ENCODE peak calls at places on chromosomes 3 and 15, in eight cellular contexts. Z is HL-60, V is mammary epithelial cell, Y is caudate nucleus, K is transverse colon, M is right lobe of liver, O is heart left ventricle, S is adrenal gland. J is an unnamed sample.

GRCh38 chr15:91456251-91456718 is 356.2 kb downstream of the SV2B start:
- DNase-seq in S (no peak), Z (no peak), M (no peak), K (no peak), V (peak; percentile 100), O (no peak), Y (no peak), J (no peak)

GRCh38 chr3:135771760-135772159 is 193.8 kb upstream of the PPP2R3A start:
- DNase-seq in O (no peak), Z (no peak), M (no peak), S (peak; percentile 24), K (no peak), V (no peak), Y (no peak), J (no peak)

GRCh38 chr3:10783360-10784346 is 32.4 kb upstream of the SLC6A11 start:
- DNase-seq in V (no peak), M (no peak), K (no peak), Y (peak; percentile 14), Z (no peak), S (peak; percentile 33), O (no peak), J (no peak)

GRCh38 chr15:63999177-63999576 is 47.1 kb downstream of the DAPK2 start:
- DNase-seq in M (no peak), Z (no peak), Y (no peak), V (no peak), O (peak; percentile 54), K (no peak), S (peak; percentile 55), J (peak; percentile 60)

GRCh38 chr15:90820481-90820880 is 47.9 kb upstream of the FURIN start:
- DNase-seq in K (no peak), S (no peak), V (no peak), O (no peak), Z (no peak), Y (no peak), M (no peak), J (no peak)

GRCh38 chr3:42492508-42493080 is 9.8 kb upstream of the VIPR1 start:
- DNase-seq in M (no peak), Y (no peak), S (no peak), Z (no peak), O (no peak), V (no peak), K (no peak), J (no peak)

GRCh38 chr3:140204271-140204984 is 269.4 kb downstream of the CLSTN2 start:
- DNase-seq in S (no peak), Z (no peak), V (no peak), M (no peak), K (no peak), O (no peak), Y (no peak), J (no peak)

GRCh38 chr3:43879166-43879565 is 188.4 kb downstream of the ABHD5 start:
- DNase-seq in Y (no peak), V (peak; percentile 25), K (no peak), S (no peak), Z (no peak), O (no peak), M (no peak), J (no peak)

GRCh38 chr3:66107855-66108254 is 69.1 kb upstream of the MAGI1 start:
- DNase-seq in K (no peak), V (peak; percentile 24), S (no peak), M (no peak), Z (no peak), O (no peak), Y (no peak), J (no peak)

GRCh38 chr15:94119923-94120775 is 111.2 kb upstream of the MCTP2 start:
- DNase-seq in V (peak; percentile 75), K (peak; percentile 56), S (peak; percentile 70), O (peak; percentile 59), M (no peak), Y (peak; percentile 62), Z (peak; percentile 66), J (peak; percentile 17)

GRCh38 chr3:194070634-194071409 is 65.1 kb upstream of the HES1 start:
- DNase-seq in K (peak; percentile 78), O (peak; percentile 93), M (peak; percentile 91), V (peak; percentile 95), S (peak; percentile 85), Z (peak; percentile 67), Y (peak; percentile 67), J (peak; percentile 88)

GRCh38 chr3:55571913-55572312 is 84.8 kb upstream of the WNT5A start:
- DNase-seq in V (no peak), K (peak; percentile 52), S (peak; percentile 22), O (peak; percentile 89), Z (no peak), M (no peak), Y (no peak), J (no peak)

GRCh38 chr3:45978348-45978747 is 17.3 kb downstream of the FYCO1 start:
- DNase-seq in Y (no peak), V (peak; percentile 53), Z (no peak), O (no peak), S (no peak), M (no peak), K (peak; percentile 89), J (peak; percentile 69)

GRCh38 chr15:40354408-40355171 is 3.4 kb upstream of the DISP2 start:
- DNase-seq in M (no peak), Z (no peak), V (no peak), Y (peak; percentile 20), O (peak; percentile 30), K (peak; percentile 11), S (no peak), J (no peak)

GRCh38 chr3:99394831-99395733 is 243.3 kb upstream of the COL8A1 start:
- DNase-seq in Y (no peak), M (no peak), Z (no peak), K (no peak), O (no peak), S (no peak), V (peak; percentile 93), J (no peak)

GRCh38 chr3:58900372-58900771 is 149.5 kb downstream of the CFAP20DC start:
- DNase-seq in S (no peak), Y (no peak), O (no peak), K (no peak), V (no peak), M (no peak), Z (no peak), J (no peak)

GRCh38 chr3:134709563-134710312 is 58.9 kb upstream of the KY start:
- DNase-seq in V (no peak), O (peak; percentile 43), M (no peak), Y (no peak), S (no peak), Z (no peak), K (no peak), J (no peak)

DNA sequence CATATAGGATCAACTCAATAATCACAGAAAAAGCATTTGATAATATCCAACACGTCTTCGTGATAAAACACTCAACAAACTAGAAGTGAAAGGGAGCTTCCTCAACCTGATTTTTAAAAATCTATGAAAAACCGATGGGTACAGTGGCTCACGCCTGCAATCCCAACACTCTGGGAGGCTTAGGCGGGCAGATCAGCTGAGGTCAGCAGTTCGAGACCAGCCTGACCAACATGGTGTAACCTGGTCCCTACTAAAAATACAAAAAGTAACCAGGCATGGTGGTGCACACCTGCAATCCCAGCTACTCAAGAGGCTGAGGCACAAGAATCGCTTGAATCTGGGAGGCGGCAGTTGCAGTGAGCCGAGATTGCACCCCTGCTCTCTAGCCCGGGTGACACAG is 2.2 kb upstream of the MFGE8 start:
- DNase-seq in K (no peak), S (no peak), M (no peak), Y (no peak), Z (no peak), O (no peak), V (no peak), J (no peak)
- H3K27ac ChIP-seq in K (no peak overlapping the region), S (no peak overlapping the region), M (no peak overlapping the region), Y (no peak overlapping the region), Z (no peak overlapping the region), O (no peak overlapping the region), V (no peak overlapping the region), J (no peak overlapping the region)

DNA sequence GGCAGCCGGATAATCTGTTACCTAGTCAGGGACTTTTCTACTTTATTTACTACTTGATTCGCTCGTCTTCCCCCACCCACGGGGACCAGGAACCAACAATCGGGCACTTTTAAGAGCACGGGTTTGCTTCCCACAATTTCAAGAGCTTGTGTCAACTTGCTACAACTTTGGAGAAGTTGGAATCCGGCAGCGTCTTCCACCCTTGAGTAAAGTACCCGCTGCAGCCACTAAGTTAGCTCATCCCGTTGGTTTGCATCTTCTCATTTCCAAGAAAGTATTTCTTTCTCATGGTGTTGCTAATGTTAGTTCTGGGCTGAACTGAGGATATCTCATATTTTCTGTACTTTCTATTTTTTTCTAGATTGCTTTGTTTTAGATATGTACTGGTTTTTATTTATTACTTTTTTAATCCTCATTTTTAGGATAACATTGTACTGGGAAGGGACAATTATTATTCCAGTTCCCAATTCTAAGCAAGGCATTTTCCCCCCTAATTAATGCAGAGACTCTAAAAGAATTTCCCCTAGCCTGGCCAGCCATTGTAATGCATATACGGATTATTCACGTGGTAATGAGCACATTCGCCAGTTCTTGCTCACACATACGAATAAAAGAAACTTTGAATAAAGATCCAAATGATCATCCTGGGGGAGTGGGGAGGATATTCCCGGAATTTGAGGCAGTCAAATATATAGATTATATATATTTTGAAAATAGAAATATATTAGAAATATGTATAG is 4.0 kb downstream of the SOX2 start:
- DNase-seq in K (no peak), S (no peak), Z (no peak), Y (no peak), V (no peak), O (no peak), M (no peak), J (no peak)
- H3K27ac ChIP-seq in K (no peak overlapping the region), S (no peak overlapping the region), Z (no peak overlapping the region), Y (peak overlapping the region; percentile 82), V (no peak overlapping the region), O (no peak overlapping the region), M (no peak overlapping the region), J (no peak overlapping the region)

DNA sequence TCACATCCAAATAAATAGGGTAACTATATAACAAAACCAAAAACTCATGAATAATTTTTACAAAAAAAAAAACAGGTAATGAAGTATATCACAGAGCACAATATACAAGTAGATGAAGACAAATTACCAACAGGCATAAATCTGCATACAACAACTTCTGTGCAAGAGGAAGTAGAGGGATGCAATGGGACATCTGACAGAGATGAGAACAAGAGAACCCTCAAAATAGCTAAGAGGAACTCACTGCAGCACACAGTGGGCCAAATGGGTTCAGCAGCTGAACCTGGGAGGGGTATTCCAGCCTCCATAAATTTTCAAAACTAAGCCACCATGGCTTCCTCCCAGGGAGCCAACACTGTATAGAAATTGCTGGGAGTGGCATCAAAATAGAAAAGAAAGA is 9.6 kb upstream of the BTLA start:
- DNase-seq in Y (no peak), S (no peak), O (no peak), V (no peak), M (no peak), K (no peak), Z (no peak), J (no peak)
- H3K27ac ChIP-seq in Y (no peak overlapping the region), S (no peak overlapping the region), O (peak overlapping the region; percentile 3), V (no peak overlapping the region), M (no peak overlapping the region), K (no peak overlapping the region), Z (no peak overlapping the region), J (no peak overlapping the region)

DNA sequence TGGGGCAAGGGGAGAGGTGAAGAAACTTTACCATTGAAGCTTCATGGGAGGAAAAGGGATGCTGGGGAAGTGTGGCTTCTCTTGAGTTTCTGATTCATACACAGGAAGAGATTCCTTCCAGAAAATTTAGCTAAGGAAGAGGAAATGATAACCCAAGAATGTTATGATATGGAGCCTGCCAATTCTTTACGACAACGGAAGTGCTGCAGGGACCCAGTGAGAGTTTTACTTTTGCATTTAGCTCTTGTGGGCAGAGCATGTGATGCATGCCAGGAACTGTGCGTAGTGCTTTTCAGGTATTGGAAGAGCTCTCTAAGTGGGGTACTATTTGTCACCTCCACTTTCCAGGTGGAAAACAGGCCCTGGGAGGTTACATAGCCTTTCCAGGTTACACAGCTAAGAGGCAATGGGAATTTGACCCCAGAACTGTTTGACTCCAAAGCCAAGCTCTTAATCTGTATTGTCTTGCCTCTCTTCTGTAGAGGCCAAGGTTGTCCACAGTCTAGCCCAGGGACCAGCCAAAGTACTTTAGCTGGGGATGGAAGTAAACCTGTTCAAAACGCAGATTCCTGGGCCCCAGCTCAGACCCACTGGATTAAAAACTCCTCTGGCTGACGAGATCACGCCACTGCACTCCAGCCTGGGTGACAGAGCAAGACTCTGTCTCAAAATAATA is 23.0 kb downstream of the CMTM7 start:
- DNase-seq in Y (no peak), M (no peak), O (no peak), V (peak; percentile 70), K (peak; percentile 46), Z (no peak), S (peak; percentile 43), J (peak; percentile 83)
- H3K27ac ChIP-seq in Y (no peak overlapping the region), M (peak overlapping the region; percentile 44), O (peak overlapping the region; percentile 84), V (peak overlapping the region; percentile 59), K (peak overlapping the region; percentile 53), Z (peak overlapping the region; percentile 26), S (peak overlapping the region; percentile 33), J (peak overlapping the region; percentile 25)